ENCODE peak calls at places on chromosomes 3 and 15, in five cellular contexts. T is T-helper 1 cell; D is stimulated activated CD4-positive, alpha-beta T cell treated with anti-CD3 and anti-CD28 coated beads, Interleukin-1b, Interleukin-23, amount 100 ng/mL, for 4 hours; O is ELR; G is heart right ventricle. E is an unnamed sample.

GRCh38 chr3:144586382-144586781 is 614.8 kb downstream of the DIPK2A start:
- DNase-seq in T (no peak), D (no peak), O (no peak), G (no peak), E (no peak)

GRCh38 chr15:37931868-37932267 is 2.6 kb upstream of the TMCO5A start:
- DNase-seq in T (no peak), D (no peak), O (peak), G (no peak), E (no peak)

GRCh38 chr15:68774120-68774519 is 46.6 kb downstream of the ANP32A start:
- DNase-seq in T (no peak), D (no peak), O (no peak), G (no peak), E (no peak)

GRCh38 chr3:160162440-160162839 is 62.8 kb upstream of the C3orf80 start:
- DNase-seq in T (no peak), D (no peak), O (no peak), G (no peak), E (no peak)

GRCh38 chr15:68420186-68420684 is 11.7 kb downstream of the ITGA11 start:
- DNase-seq in T (no peak), D (no peak), O (peak), G (no peak), E (no peak)

GRCh38 chr3:140898340-140899180 is 43.1 kb upstream of the SLC25A36 start:
- DNase-seq in T (no peak), D (no peak), O (peak), G (no peak), E (no peak)

GRCh38 chr15:67884514-67885225 is 44.8 kb upstream of the RNU6-1 start:
- DNase-seq in T (peak), D (peak), O (peak), G (peak), E (peak)

GRCh38 chr3:64414043-64414442 is 188.8 kb upstream of the PRICKLE2 start:
- DNase-seq in T (no peak), D (no peak), O (no peak), G (no peak), E (no peak)

E was measured in left cardiac atrium.